ENCODE peak calls at places on chromosomes 16 and 17, in eight cellular contexts. V is PC-3; J is fibroblast of lung; S is cardiac muscle cell; Z is small intestine; K is heart right ventricle; L is CD4-positive, alpha-beta memory T cell; F is adrenal gland. Q is an unnamed sample.

GRCh38 chr16:87806246-87806607 is 40.4 kb upstream of the KLHDC4 start:
- DNase-seq in V (peak; percentile 52), J (peak; percentile 43), S (no peak), Z (peak; percentile 29), K (no peak), L (no peak), F (no peak), Q (no peak)

GRCh38 chr17:60165223-60165622 is 15.4 kb downstream of the CA4 start:
- DNase-seq in V (no peak), J (no peak), S (no peak), Z (no peak), K (no peak), L (no peak), F (no peak), Q (no peak)

GRCh38 chr17:61431594-61432311 is 20.5 kb upstream of the TBX4 start:
- DNase-seq in V (no peak), J (peak; percentile 27), S (no peak), Z (no peak), K (no peak), L (no peak), F (no peak), Q (no peak)

GRCh38 chr16:76265434-76266045 is 11.7 kb upstream of the CNTNAP4 start:
- DNase-seq in V (peak; percentile 53), J (peak; percentile 0), S (no peak), Z (peak; percentile 32), K (no peak), L (no peak), F (peak; percentile 46), Q (peak; percentile 33)

GRCh38 chr17:9024497-9024896 is 3.2 kb downstream of the NTN1 start:
- DNase-seq in V (no peak), J (no peak), S (no peak), Z (no peak), K (no peak), L (no peak), F (no peak), Q (no peak)

GRCh38 chr16:53651357-53651756 is 52.3 kb downstream of the RPGRIP1L start:
- DNase-seq in V (no peak), J (no peak), S (peak; percentile 43), Z (no peak), K (no peak), L (no peak), F (no peak), Q (no peak)

GRCh38 chr16:80899804-80900592 is 95.6 kb upstream of the CDYL2 start:
- DNase-seq in V (peak; percentile 76), J (peak; percentile 92), S (no peak), Z (peak; percentile 79), K (peak; percentile 83), L (no peak), F (peak; percentile 71), Q (peak; percentile 86)

GRCh38 chr17:7133424-7133823 is 18.8 kb upstream of the ASGR2 start:
- DNase-seq in V (no peak), J (no peak), S (no peak), Z (no peak), K (peak; percentile 38), L (peak; percentile 46), F (peak; percentile 37), Q (no peak)

GRCh38 chr16:57026778-57027062 is 37.4 kb downstream of the NLRC5 start:
- DNase-seq in V (no peak), J (no peak), S (no peak), Z (no peak), K (no peak), L (no peak), F (no peak), Q (no peak)

GRCh38 chr16:56657555-56658430 is at the start of gene MT1F:
- DNase-seq in V (peak; percentile 76), J (peak; percentile 7), S (peak; percentile 28), Z (peak; percentile 99), K (peak; percentile 59), L (peak; percentile 78), F (peak; percentile 98), Q (peak; percentile 85)

GRCh38 chr16:61792194-61792904 is 243.9 kb downstream of the CDH8 start:
- DNase-seq in V (peak; percentile 87), J (peak; percentile 97), S (no peak), Z (no peak), K (no peak), L (no peak), F (no peak), Q (no peak)

GRCh38 chr17:47800686-47801085 is 20.9 kb downstream of the OSBPL7 start:
- DNase-seq in V (no peak), J (no peak), S (no peak), Z (no peak), K (no peak), L (no peak), F (no peak), Q (no peak)

GRCh38 chr16:88685156-88686061 is 898 bp downstream of the SNAI3 start:
- DNase-seq in V (no peak), J (peak; percentile 31), S (no peak), Z (no peak), K (no peak), L (peak; percentile 74), F (peak; percentile 75), Q (no peak)

GRCh38 chr17:17154556-17154955 is 51.6 kb downstream of the PLD6 start:
- DNase-seq in V (no peak), J (no peak), S (no peak), Z (no peak), K (no peak), L (no peak), F (no peak), Q (no peak)

GRCh38 chr16:85759631-85760419 is 8.9 kb upstream of the C16orf74 start:
- DNase-seq in V (peak; percentile 52), J (no peak), S (no peak), Z (peak; percentile 28), K (no peak), L (no peak), F (no peak), Q (no peak)

GRCh38 chr16:8885674-8886592 is 3.8 kb downstream of the LITAFD start:
- DNase-seq in V (peak; percentile 55), J (peak; percentile 43), S (peak; percentile 52), Z (peak; percentile 73), K (no peak), L (no peak), F (peak; percentile 45), Q (no peak)

GRCh38 chr17:82105417-82105881 is 7.4 kb upstream of the FASN start:
- DNase-seq in V (no peak), J (no peak), S (no peak), Z (no peak), K (no peak), L (no peak), F (no peak), Q (no peak)

GRCh38 chr16:11992008-11992584 is 15.6 kb downstream of the SNX29 start:
- DNase-seq in V (no peak), J (no peak), S (no peak), Z (no peak), K (no peak), L (no peak), F (no peak), Q (no peak)

GRCh38 chr16:4216631-4217030 is 25.2 kb downstream of the SRL start:
- DNase-seq in V (no peak), J (peak; percentile 19), S (no peak), Z (no peak), K (no peak), L (no peak), F (peak; percentile 43), Q (no peak)

GRCh38 chr16:76214856-76215255 is 62.3 kb upstream of the CNTNAP4 start:
- DNase-seq in V (no peak), J (no peak), S (no peak), Z (no peak), K (no peak), L (no peak), F (no peak), Q (no peak)

GRCh38 chr16:50251375-50252081 is 14.8 kb upstream of the ADCY7 start:
- DNase-seq in V (peak; percentile 77), J (peak; percentile 98), S (no peak), Z (no peak), K (no peak), L (no peak), F (no peak), Q (no peak)

GRCh38 chr17:17447264-17447663 is 29.5 kb upstream of the MED9 start:
- DNase-seq in V (no peak), J (no peak), S (no peak), Z (no peak), K (no peak), L (no peak), F (no peak), Q (no peak)

GRCh38 chr16:89293276-89294143 is 76.0 kb downstream of the ZNF778 start:
- DNase-seq in V (no peak), J (no peak), S (peak; percentile 48), Z (no peak), K (no peak), L (peak; percentile 7), F (no peak), Q (no peak)

GRCh38 chr17:17078832-17079231 is 36.6 kb downstream of the MPRIP start:
- DNase-seq in V (no peak), J (no peak), S (no peak), Z (no peak), K (no peak), L (no peak), F (no peak), Q (no peak)

GRCh38 chr16:85722066-85722465 is 28.8 kb downstream of the C16orf74 start:
- DNase-seq in V (no peak), J (no peak), S (peak; percentile 15), Z (no peak), K (no peak), L (no peak), F (no peak), Q (no peak)

GRCh38 chr17:40187238-40187637 is 10.0 kb downstream of the RAPGEFL1 start:
- DNase-seq in V (no peak), J (no peak), S (no peak), Z (no peak), K (no peak), L (no peak), F (no peak), Q (no peak)
- H3K9me3 ChIP-seq in V (no peaks in the 10 kb centered on the region), J (no peaks in the 10 kb centered on the region), S (no peaks in the 10 kb centered on the region), Z (no peaks in the 10 kb centered on the region), K (no peaks in the 10 kb centered on the region), L (no peaks in the 10 kb centered on the region), F (no peaks in the 10 kb centered on the region), Q (no peaks in the 10 kb centered on the region)

DNA sequence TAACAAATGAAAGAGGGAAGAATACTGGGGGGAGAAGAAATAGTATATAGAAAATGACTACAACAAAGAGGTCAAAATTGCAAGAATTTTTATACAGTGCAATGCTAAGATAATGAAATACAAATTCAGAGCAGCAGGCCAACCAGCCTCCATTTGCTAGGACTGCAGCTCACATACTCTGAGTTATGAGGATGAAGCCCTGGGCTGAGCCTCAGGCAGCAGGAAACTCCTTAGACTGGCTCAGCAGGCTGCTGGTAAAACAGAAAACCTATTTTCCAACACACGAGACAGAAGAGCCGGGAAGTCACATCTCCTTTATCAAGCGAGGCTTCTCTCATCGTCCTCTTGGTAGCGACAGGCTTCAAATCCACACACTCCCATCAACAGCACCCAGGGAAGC is 296.5 kb downstream of the SLC39A11 start:
- DNase-seq in V (no peak), J (no peak), S (no peak), Z (no peak), K (no peak), L (no peak), F (no peak), Q (no peak)
- H3K9me3 ChIP-seq in V (peaks cover 8% of the 10 kb centered on the region), J (no peaks in the 10 kb centered on the region), S (no peaks in the 10 kb centered on the region), Z (no peaks in the 10 kb centered on the region), K (peaks cover 48% of the 10 kb centered on the region), L (peaks cover 8% of the 10 kb centered on the region), F (no peaks in the 10 kb centered on the region), Q (no peaks in the 10 kb centered on the region)

GRCh38 chr17:70261170-70261569 is 91.8 kb downstream of the KCNJ2 start:
- DNase-seq in V (no peak), J (no peak), S (no peak), Z (no peak), K (no peak), L (no peak), F (no peak), Q (no peak)
- H3K9me3 ChIP-seq in V (no peaks in the 10 kb centered on the region), J (no peaks in the 10 kb centered on the region), S (no peaks in the 10 kb centered on the region), Z (no peaks in the 10 kb centered on the region), K (no peaks in the 10 kb centered on the region), L (no peaks in the 10 kb centered on the region), F (no peaks in the 10 kb centered on the region), Q (no peaks in the 10 kb centered on the region)

GRCh38 chr17:57296231-57296630 is 39.9 kb downstream of the MSI2 start:
- DNase-seq in V (peak; percentile 11), J (peak; percentile 40), S (no peak), Z (no peak), K (no peak), L (no peak), F (no peak), Q (no peak)
- H3K9me3 ChIP-seq in V (peaks cover 7% of the 10 kb centered on the region), J (no peaks in the 10 kb centered on the region), S (no peaks in the 10 kb centered on the region), Z (no peaks in the 10 kb centered on the region), K (peaks cover 9% of the 10 kb centered on the region), L (no peaks in the 10 kb centered on the region), F (no peaks in the 10 kb centered on the region), Q (no peaks in the 10 kb centered on the region)